ENCODE peak calls at places on chromosome 3, in nine cellular contexts. One of them, this sample, is unnamed.

GRCh38 chr3:46406786-46407611 is at the start of the genes CCR5AS and CCRL2:
- DNase-seq in body of pancreas: peak; percentile 77
- DNase-seq in stimulated activated CD8-positive, alpha-beta memory T cell treated with anti-CD3 and anti-CD28 coated beads, Interleukin-4, amount 100 ng/mL, for 1 hour: peak; percentile 25
- DNase-seq in left cardiac atrium: peak; percentile 75
- DNase-seq in adrenal gland: peak; percentile 58
- DNase-seq in EH: peak; percentile 53
- DNase-seq in activated B cell treated with CpG ODN at 0.5 μM for 24 hours: peak; percentile 22
- DNase-seq in T-helper 1 cell: peak; percentile 21
- DNase-seq in KBM-7: peak; percentile 84
- DNase-seq in this sample: no peak

GRCh38 chr3:170780955-170781354 is 89.0 kb downstream of the RPL22L1 start:
- DNase-seq in body of pancreas: no peak
- DNase-seq in stimulated activated CD8-positive, alpha-beta memory T cell treated with anti-CD3 and anti-CD28 coated beads, Interleukin-4, amount 100 ng/mL, for 1 hour: no peak
- DNase-seq in left cardiac atrium: no peak
- DNase-seq in adrenal gland: no peak
- DNase-seq in EH: no peak
- DNase-seq in activated B cell treated with CpG ODN at 0.5 μM for 24 hours: no peak
- DNase-seq in T-helper 1 cell: no peak
- DNase-seq in KBM-7: no peak
- DNase-seq in this sample: no peak

GRCh38 chr3:9076985-9077384 is 113.7 kb upstream of the RAD18 start:
- DNase-seq in body of pancreas: no peak
- DNase-seq in stimulated activated CD8-positive, alpha-beta memory T cell treated with anti-CD3 and anti-CD28 coated beads, Interleukin-4, amount 100 ng/mL, for 1 hour: no peak
- DNase-seq in left cardiac atrium: no peak
- DNase-seq in adrenal gland: no peak
- DNase-seq in EH: no peak
- DNase-seq in activated B cell treated with CpG ODN at 0.5 μM for 24 hours: no peak
- DNase-seq in T-helper 1 cell: no peak
- DNase-seq in KBM-7: no peak
- DNase-seq in this sample: no peak

GRCh38 chr3:154972951-154973350 is 107.2 kb upstream of the MME start:
- DNase-seq in body of pancreas: no peak
- DNase-seq in stimulated activated CD8-positive, alpha-beta memory T cell treated with anti-CD3 and anti-CD28 coated beads, Interleukin-4, amount 100 ng/mL, for 1 hour: no peak
- DNase-seq in left cardiac atrium: no peak
- DNase-seq in adrenal gland: no peak
- DNase-seq in EH: peak; percentile 48
- DNase-seq in activated B cell treated with CpG ODN at 0.5 μM for 24 hours: no peak
- DNase-seq in T-helper 1 cell: no peak
- DNase-seq in KBM-7: no peak
- DNase-seq in this sample: no peak

GRCh38 chr3:129036234-129037092 is 24.1 kb upstream of the GP9 start:
- DNase-seq in body of pancreas: no peak
- DNase-seq in stimulated activated CD8-positive, alpha-beta memory T cell treated with anti-CD3 and anti-CD28 coated beads, Interleukin-4, amount 100 ng/mL, for 1 hour: no peak
- DNase-seq in left cardiac atrium: no peak
- DNase-seq in adrenal gland: no peak
- DNase-seq in EH: no peak
- DNase-seq in activated B cell treated with CpG ODN at 0.5 μM for 24 hours: no peak
- DNase-seq in T-helper 1 cell: no peak
- DNase-seq in KBM-7: no peak
- DNase-seq in this sample: no peak

GRCh38 chr3:33664195-33664594 is 53.9 kb downstream of the CLASP2 start:
- DNase-seq in body of pancreas: no peak
- DNase-seq in stimulated activated CD8-positive, alpha-beta memory T cell treated with anti-CD3 and anti-CD28 coated beads, Interleukin-4, amount 100 ng/mL, for 1 hour: no peak
- DNase-seq in left cardiac atrium: no peak
- DNase-seq in adrenal gland: no peak
- DNase-seq in EH: peak; percentile 89
- DNase-seq in activated B cell treated with CpG ODN at 0.5 μM for 24 hours: no peak
- DNase-seq in T-helper 1 cell: no peak
- DNase-seq in KBM-7: peak; percentile 38
- DNase-seq in this sample: no peak

GRCh38 chr3:47004369-47005211 is 25.1 kb downstream of the NBEAL2 start:
- DNase-seq in body of pancreas: no peak
- DNase-seq in stimulated activated CD8-positive, alpha-beta memory T cell treated with anti-CD3 and anti-CD28 coated beads, Interleukin-4, amount 100 ng/mL, for 1 hour: no peak
- DNase-seq in left cardiac atrium: no peak
- DNase-seq in adrenal gland: no peak
- DNase-seq in EH: no peak
- DNase-seq in activated B cell treated with CpG ODN at 0.5 μM for 24 hours: peak; percentile 7
- DNase-seq in T-helper 1 cell: no peak
- DNase-seq in KBM-7: no peak
- DNase-seq in this sample: no peak

GRCh38 chr3:128983293-128984069 is 10.4 kb downstream of the CFAP92 start:
- DNase-seq in body of pancreas: no peak
- DNase-seq in stimulated activated CD8-positive, alpha-beta memory T cell treated with anti-CD3 and anti-CD28 coated beads, Interleukin-4, amount 100 ng/mL, for 1 hour: no peak
- DNase-seq in left cardiac atrium: no peak
- DNase-seq in adrenal gland: no peak
- DNase-seq in EH: no peak
- DNase-seq in activated B cell treated with CpG ODN at 0.5 μM for 24 hours: no peak
- DNase-seq in T-helper 1 cell: no peak
- DNase-seq in KBM-7: no peak
- DNase-seq in this sample: no peak

GRCh38 chr3:11558461-11558903 is 85.2 kb downstream of the VGLL4 start:
- DNase-seq in body of pancreas: peak; percentile 5
- DNase-seq in stimulated activated CD8-positive, alpha-beta memory T cell treated with anti-CD3 and anti-CD28 coated beads, Interleukin-4, amount 100 ng/mL, for 1 hour: no peak
- DNase-seq in left cardiac atrium: no peak
- DNase-seq in adrenal gland: no peak
- DNase-seq in EH: no peak
- DNase-seq in activated B cell treated with CpG ODN at 0.5 μM for 24 hours: no peak
- DNase-seq in T-helper 1 cell: no peak
- DNase-seq in KBM-7: peak; percentile 12
- DNase-seq in this sample: no peak

GRCh38 chr3:127589600-127590281 is 792 bp downstream of the TPRA1 start:
- DNase-seq in body of pancreas: peak; percentile 31
- DNase-seq in stimulated activated CD8-positive, alpha-beta memory T cell treated with anti-CD3 and anti-CD28 coated beads, Interleukin-4, amount 100 ng/mL, for 1 hour: no peak
- DNase-seq in left cardiac atrium: no peak
- DNase-seq in adrenal gland: peak; percentile 50
- DNase-seq in EH: peak; percentile 14
- DNase-seq in activated B cell treated with CpG ODN at 0.5 μM for 24 hours: no peak
- DNase-seq in T-helper 1 cell: no peak
- DNase-seq in KBM-7: peak; percentile 20
- DNase-seq in this sample: no peak

GRCh38 chr3:21216598-21216997 is 534.4 kb downstream of the ZNF385D start:
- DNase-seq in body of pancreas: no peak
- DNase-seq in stimulated activated CD8-positive, alpha-beta memory T cell treated with anti-CD3 and anti-CD28 coated beads, Interleukin-4, amount 100 ng/mL, for 1 hour: no peak
- DNase-seq in left cardiac atrium: no peak
- DNase-seq in adrenal gland: no peak
- DNase-seq in EH: peak; percentile 32
- DNase-seq in activated B cell treated with CpG ODN at 0.5 μM for 24 hours: no peak
- DNase-seq in T-helper 1 cell: no peak
- DNase-seq in KBM-7: peak; percentile 7
- DNase-seq in this sample: no peak

GRCh38 chr3:155362808-155363689 is 69.6 kb upstream of the STRIT1 start:
- DNase-seq in body of pancreas: no peak
- DNase-seq in stimulated activated CD8-positive, alpha-beta memory T cell treated with anti-CD3 and anti-CD28 coated beads, Interleukin-4, amount 100 ng/mL, for 1 hour: no peak
- DNase-seq in left cardiac atrium: no peak
- DNase-seq in adrenal gland: no peak
- DNase-seq in EH: no peak
- DNase-seq in activated B cell treated with CpG ODN at 0.5 μM for 24 hours: no peak
- DNase-seq in T-helper 1 cell: no peak
- DNase-seq in KBM-7: peak; percentile 94
- DNase-seq in this sample: peak; percentile 84

GRCh38 chr3:89560546-89560945 is 453.1 kb downstream of the EPHA3 start:
- DNase-seq in body of pancreas: no peak
- DNase-seq in stimulated activated CD8-positive, alpha-beta memory T cell treated with anti-CD3 and anti-CD28 coated beads, Interleukin-4, amount 100 ng/mL, for 1 hour: no peak
- DNase-seq in left cardiac atrium: no peak
- DNase-seq in adrenal gland: no peak
- DNase-seq in EH: no peak
- DNase-seq in activated B cell treated with CpG ODN at 0.5 μM for 24 hours: no peak
- DNase-seq in T-helper 1 cell: no peak
- DNase-seq in KBM-7: no peak
- DNase-seq in this sample: no peak

GRCh38 chr3:148938306-148938705 is 53.0 kb upstream of the GYG1 start:
- DNase-seq in body of pancreas: no peak
- DNase-seq in stimulated activated CD8-positive, alpha-beta memory T cell treated with anti-CD3 and anti-CD28 coated beads, Interleukin-4, amount 100 ng/mL, for 1 hour: no peak
- DNase-seq in left cardiac atrium: no peak
- DNase-seq in adrenal gland: no peak
- DNase-seq in EH: peak; percentile 24
- DNase-seq in activated B cell treated with CpG ODN at 0.5 μM for 24 hours: no peak
- DNase-seq in T-helper 1 cell: no peak
- DNase-seq in KBM-7: no peak
- DNase-seq in this sample: no peak

GRCh38 chr3:143001034-143001368 is 369 bp upstream of the U2SURP start:
- DNase-seq in body of pancreas: no peak
- DNase-seq in stimulated activated CD8-positive, alpha-beta memory T cell treated with anti-CD3 and anti-CD28 coated beads, Interleukin-4, amount 100 ng/mL, for 1 hour: no peak
- DNase-seq in left cardiac atrium: peak; percentile 74
- DNase-seq in adrenal gland: no peak
- DNase-seq in EH: no peak
- DNase-seq in activated B cell treated with CpG ODN at 0.5 μM for 24 hours: peak; percentile 43
- DNase-seq in T-helper 1 cell: no peak
- DNase-seq in KBM-7: no peak
- DNase-seq in this sample: no peak

GRCh38 chr3:24018784-24019570 is 73.9 kb downstream of the NR1D2 start:
- DNase-seq in body of pancreas: no peak
- DNase-seq in stimulated activated CD8-positive, alpha-beta memory T cell treated with anti-CD3 and anti-CD28 coated beads, Interleukin-4, amount 100 ng/mL, for 1 hour: no peak
- DNase-seq in left cardiac atrium: no peak
- DNase-seq in adrenal gland: no peak
- DNase-seq in EH: no peak
- DNase-seq in activated B cell treated with CpG ODN at 0.5 μM for 24 hours: no peak
- DNase-seq in T-helper 1 cell: no peak
- DNase-seq in KBM-7: no peak
- DNase-seq in this sample: no peak

GRCh38 chr3:132180337-132180791 is 136.8 kb upstream of the ACP3 start:
- DNase-seq in body of pancreas: no peak
- DNase-seq in stimulated activated CD8-positive, alpha-beta memory T cell treated with anti-CD3 and anti-CD28 coated beads, Interleukin-4, amount 100 ng/mL, for 1 hour: no peak
- DNase-seq in left cardiac atrium: no peak
- DNase-seq in adrenal gland: no peak
- DNase-seq in EH: peak; percentile 61
- DNase-seq in activated B cell treated with CpG ODN at 0.5 μM for 24 hours: no peak
- DNase-seq in T-helper 1 cell: no peak
- DNase-seq in KBM-7: peak; percentile 55
- DNase-seq in this sample: peak; percentile 79

GRCh38 chr3:103047640-103048370 is 613.0 kb downstream of the ZPLD1 start:
- DNase-seq in body of pancreas: no peak
- DNase-seq in stimulated activated CD8-positive, alpha-beta memory T cell treated with anti-CD3 and anti-CD28 coated beads, Interleukin-4, amount 100 ng/mL, for 1 hour: no peak
- DNase-seq in left cardiac atrium: no peak
- DNase-seq in adrenal gland: no peak
- DNase-seq in EH: no peak
- DNase-seq in activated B cell treated with CpG ODN at 0.5 μM for 24 hours: no peak
- DNase-seq in T-helper 1 cell: no peak
- DNase-seq in KBM-7: no peak
- DNase-seq in this sample: no peak

GRCh38 chr3:151796105-151796705 is 17.7 kb upstream of the AADAC start:
- DNase-seq in body of pancreas: no peak
- DNase-seq in stimulated activated CD8-positive, alpha-beta memory T cell treated with anti-CD3 and anti-CD28 coated beads, Interleukin-4, amount 100 ng/mL, for 1 hour: no peak
- DNase-seq in left cardiac atrium: no peak
- DNase-seq in adrenal gland: no peak
- DNase-seq in EH: no peak
- DNase-seq in activated B cell treated with CpG ODN at 0.5 μM for 24 hours: no peak
- DNase-seq in T-helper 1 cell: no peak
- DNase-seq in KBM-7: no peak
- DNase-seq in this sample: no peak

GRCh38 chr3:126026761-126027160 is 57.2 kb downstream of the SLC41A3 start:
- DNase-seq in body of pancreas: no peak
- DNase-seq in stimulated activated CD8-positive, alpha-beta memory T cell treated with anti-CD3 and anti-CD28 coated beads, Interleukin-4, amount 100 ng/mL, for 1 hour: no peak
- DNase-seq in left cardiac atrium: no peak
- DNase-seq in adrenal gland: no peak
- DNase-seq in EH: no peak
- DNase-seq in activated B cell treated with CpG ODN at 0.5 μM for 24 hours: no peak
- DNase-seq in T-helper 1 cell: no peak
- DNase-seq in KBM-7: no peak
- DNase-seq in this sample: no peak

GRCh38 chr3:10503217-10503796 is 2.1 kb downstream of the ATP2B2 start:
- DNase-seq in body of pancreas: no peak
- DNase-seq in stimulated activated CD8-positive, alpha-beta memory T cell treated with anti-CD3 and anti-CD28 coated beads, Interleukin-4, amount 100 ng/mL, for 1 hour: no peak
- DNase-seq in left cardiac atrium: no peak
- DNase-seq in adrenal gland: no peak
- DNase-seq in EH: no peak
- DNase-seq in activated B cell treated with CpG ODN at 0.5 μM for 24 hours: no peak
- DNase-seq in T-helper 1 cell: no peak
- DNase-seq in KBM-7: no peak
- DNase-seq in this sample: no peak

GRCh38 chr3:189148090-189148507 is 23.7 kb upstream of the TPRG1 start:
- DNase-seq in body of pancreas: peak; percentile 70
- DNase-seq in stimulated activated CD8-positive, alpha-beta memory T cell treated with anti-CD3 and anti-CD28 coated beads, Interleukin-4, amount 100 ng/mL, for 1 hour: peak; percentile 52
- DNase-seq in left cardiac atrium: peak; percentile 54
- DNase-seq in adrenal gland: peak; percentile 60
- DNase-seq in EH: peak; percentile 65
- DNase-seq in activated B cell treated with CpG ODN at 0.5 μM for 24 hours: peak; percentile 27
- DNase-seq in T-helper 1 cell: peak; percentile 43
- DNase-seq in KBM-7: peak; percentile 71
- DNase-seq in this sample: peak; percentile 40

GRCh38 chr3:59913645-59914044 is 863.8 kb upstream of the CFAP20DC start:
- DNase-seq in body of pancreas: no peak
- DNase-seq in stimulated activated CD8-positive, alpha-beta memory T cell treated with anti-CD3 and anti-CD28 coated beads, Interleukin-4, amount 100 ng/mL, for 1 hour: no peak
- DNase-seq in left cardiac atrium: no peak
- DNase-seq in adrenal gland: no peak
- DNase-seq in EH: no peak
- DNase-seq in activated B cell treated with CpG ODN at 0.5 μM for 24 hours: no peak
- DNase-seq in T-helper 1 cell: no peak
- DNase-seq in KBM-7: no peak
- DNase-seq in this sample: no peak

GRCh38 chr3:72938471-72939265 is 50.8 kb downstream of the GXYLT2 start:
- DNase-seq in body of pancreas: peak; percentile 49
- DNase-seq in stimulated activated CD8-positive, alpha-beta memory T cell treated with anti-CD3 and anti-CD28 coated beads, Interleukin-4, amount 100 ng/mL, for 1 hour: no peak
- DNase-seq in left cardiac atrium: peak; percentile 60
- DNase-seq in adrenal gland: peak; percentile 84
- DNase-seq in EH: peak; percentile 94
- DNase-seq in activated B cell treated with CpG ODN at 0.5 μM for 24 hours: no peak
- DNase-seq in T-helper 1 cell: no peak
- DNase-seq in KBM-7: peak; percentile 84
- DNase-seq in this sample: no peak

GRCh38 chr3:23748398-23749110 is 57.2 kb upstream of the UBE2E1 start:
- DNase-seq in body of pancreas: no peak
- DNase-seq in stimulated activated CD8-positive, alpha-beta memory T cell treated with anti-CD3 and anti-CD28 coated beads, Interleukin-4, amount 100 ng/mL, for 1 hour: no peak
- DNase-seq in left cardiac atrium: no peak
- DNase-seq in adrenal gland: no peak
- DNase-seq in EH: peak; percentile 73
- DNase-seq in activated B cell treated with CpG ODN at 0.5 μM for 24 hours: no peak
- DNase-seq in T-helper 1 cell: no peak
- DNase-seq in KBM-7: peak; percentile 67
- DNase-seq in this sample: no peak

GRCh38 chr3:177771780-177772179 is 574.5 kb upstream of the TBL1XR1 start:
- DNase-seq in body of pancreas: no peak
- DNase-seq in stimulated activated CD8-positive, alpha-beta memory T cell treated with anti-CD3 and anti-CD28 coated beads, Interleukin-4, amount 100 ng/mL, for 1 hour: no peak
- DNase-seq in left cardiac atrium: no peak
- DNase-seq in adrenal gland: no peak
- DNase-seq in EH: no peak
- DNase-seq in activated B cell treated with CpG ODN at 0.5 μM for 24 hours: no peak
- DNase-seq in T-helper 1 cell: no peak
- DNase-seq in KBM-7: no peak
- DNase-seq in this sample: no peak

This sample was measured in NT2/D1.